ENCODE peak calls at places on chromosomes 11 and 22, in four cellular contexts. L, W, B and P are unnamed samples.

GRCh38 chr11:118873804-118874203 is 9.9 kb upstream of the CXCR5 start:
- DNase-seq in L (no peak), W (no peak), B (no peak), P (no peak)

GRCh38 chr11:76648929-76649328 is 21.6 kb downstream of the LRRC32 start:
- DNase-seq in L (no peak), W (no peak), B (no peak), P (no peak)

GRCh38 chr22:36897611-36898010 is 15.8 kb upstream of the CSF2RB start:
- DNase-seq in L (no peak), W (no peak), B (no peak), P (no peak)

GRCh38 chr22:36395922-36396321 is 8.2 kb upstream of the MYH9 start:
- DNase-seq in L (no peak), B (no peak), W (no peak), P (no peak)

GRCh38 chr11:83836883-83837654 is 550.9 kb upstream of the CCDC90B start:
- DNase-seq in B (peak; percentile 32), L (peak; percentile 38), W (peak; percentile 8), P (no peak)

GRCh38 chr11:86442420-86442819 is 67.7 kb downstream of the CCDC81 start:
- DNase-seq in L (no peak), W (no peak), B (no peak), P (no peak)

GRCh38 chr11:64360403-64360980 is 1.5 kb downstream of the RPS6KA4 start:
- DNase-seq in L (no peak), W (no peak), B (peak; percentile 48), P (no peak)

GRCh38 chr22:30074994-30075393 is 5.3 kb upstream of the HORMAD2 start:
- DNase-seq in B (no peak), W (no peak), L (no peak), P (no peak)

GRCh38 chr22:36741204-36741793 is 34.6 kb downstream of the IFT27 start:
- DNase-seq in W (no peak), B (no peak), L (no peak), P (peak; percentile 28)

GRCh38 chr11:29782447-29782846 is 234.4 kb downstream of the KCNA4 start:
- DNase-seq in L (no peak), W (no peak), B (no peak), P (no peak)

GRCh38 chr11:279966-280761 is 2.0 kb downstream of the NLRP6 start:
- DNase-seq in L (no peak), W (no peak), B (peak; percentile 61), P (no peak)

GRCh38 chr11:57546869-57547518 is 9.6 kb downstream of the SMTNL1 start:
- DNase-seq in W (no peak), B (peak; percentile 70), L (no peak), P (no peak)

GRCh38 chr11:101048479-101048878 is 81.1 kb downstream of the PGR start:
- DNase-seq in W (no peak), L (no peak), B (no peak), P (no peak)

GRCh38 chr11:60942207-60942606 is 9.8 kb downstream of the SLC15A3 start:
- DNase-seq in B (no peak), L (no peak), W (no peak), P (no peak)

GRCh38 chr11:28701760-28702449 is 593.7 kb downstream of the METTL15 start:
- DNase-seq in W (peak; percentile 4), L (peak; percentile 39), B (no peak), P (no peak)

GRCh38 chr11:57410287-57410686 is 16.6 kb downstream of the SLC43A3 start:
- DNase-seq in L (no peak), W (no peak), B (no peak), P (no peak)

GRCh38 chr11:126519653-126520573 is 164.4 kb downstream of the ST3GAL4 start:
- DNase-seq in B (no peak), W (no peak), L (no peak), P (no peak)

GRCh38 chr11:60924110-60924905 is at the start of gene TMEM132A:
- DNase-seq in L (no peak), B (peak; percentile 75), W (peak; percentile 53), P (no peak)

GRCh38 chr22:16131918-16132317 is 442.1 kb downstream of the POTEH start:
- DNase-seq in W (no peak), B (no peak), L (no peak), P (no peak)

GRCh38 chr11:19432370-19433163 is 191.8 kb upstream of the E2F8 start:
- DNase-seq in L (no peak), W (no peak), B (no peak), P (no peak)

GRCh38 chr11:13019313-13019712 is 10.2 kb downstream of the RASSF10 start:
- DNase-seq in L (no peak), B (no peak), W (no peak), P (no peak)

GRCh38 chr11:66459138-66459778 is 7.4 kb upstream of the PELI3 start:
- DNase-seq in B (no peak), L (no peak), W (no peak), P (no peak)

GRCh38 chr11:72224587-72225410 is at the start of gene INPPL1:
- DNase-seq in L (no peak), B (no peak), W (peak; percentile 65), P (peak; percentile 83)

GRCh38 chr11:77084581-77085191 is 17.9 kb downstream of the CAPN5 start:
- DNase-seq in L (no peak), B (no peak), W (no peak), P (no peak)

GRCh38 chr22:42610211-42610610 is 4.5 kb downstream of the POLDIP3 start:
- DNase-seq in W (no peak), B (no peak), L (no peak), P (no peak)

GRCh38 chr11:16173798-16174197 is 182.5 kb downstream of the SOX6 start:
- DNase-seq in L (no peak), W (no peak), B (no peak), P (no peak)

GRCh38 chr11:59611570-59612565 is 3.7 kb downstream of the OSBP start:
- DNase-seq in L (no peak), W (peak; percentile 9), B (no peak), P (no peak)

GRCh38 chr11:123719452-123719851 is 22.0 kb downstream of the ZNF202 start:
- DNase-seq in L (no peak), W (no peak), B (no peak), P (no peak)

GRCh38 chr11:32032478-32032877 is 58.4 kb upstream of the RCN1 start:
- DNase-seq in L (no peak), W (no peak), B (no peak), P (no peak)

GRCh38 chr11:50088231-50088630 is 55.6 kb downstream of the OR4C45 start:
- DNase-seq in L (no peak), B (no peak), W (no peak), P (no peak)

GRCh38 chr11:57567210-57567511 is 311 bp downstream of the UBE2L6 start:
- DNase-seq in W (no peak), L (no peak), B (no peak), P (no peak)

GRCh38 chr11:1382831-1383607 is 6.7 kb upstream of the BRSK2 start:
- DNase-seq in L (no peak), B (peak; percentile 86), W (peak; percentile 69), P (no peak)

GRCh38 chr11:132114185-132114584 is 743.8 kb downstream of the NTM start:
- DNase-seq in W (no peak), B (no peak), L (no peak), P (no peak)

GRCh38 chr11:57179701-57180100 is 2.1 kb upstream of the LRRC55 start:
- DNase-seq in B (no peak), L (no peak), W (no peak), P (no peak)

GRCh38 chr22:46087816-46088277 is 62.5 kb upstream of the PPARA start:
- DNase-seq in L (no peak), W (peak; percentile 85), B (no peak), P (no peak)

GRCh38 chr11:95338430-95338991 is 107.5 kb upstream of the SESN3 start:
- DNase-seq in B (no peak), W (peak; percentile 50), L (no peak), P (no peak)

GRCh38 chr11:69005631-69006368 is 7.2 kb downstream of the MRGPRF start:
- DNase-seq in L (no peak), B (no peak), W (no peak), P (no peak)
- TF ChIP-seq POLR2AphosphoS5 in L (no peak), B (no peak), W (no peak), P (peak; percentile 26)

DNA sequence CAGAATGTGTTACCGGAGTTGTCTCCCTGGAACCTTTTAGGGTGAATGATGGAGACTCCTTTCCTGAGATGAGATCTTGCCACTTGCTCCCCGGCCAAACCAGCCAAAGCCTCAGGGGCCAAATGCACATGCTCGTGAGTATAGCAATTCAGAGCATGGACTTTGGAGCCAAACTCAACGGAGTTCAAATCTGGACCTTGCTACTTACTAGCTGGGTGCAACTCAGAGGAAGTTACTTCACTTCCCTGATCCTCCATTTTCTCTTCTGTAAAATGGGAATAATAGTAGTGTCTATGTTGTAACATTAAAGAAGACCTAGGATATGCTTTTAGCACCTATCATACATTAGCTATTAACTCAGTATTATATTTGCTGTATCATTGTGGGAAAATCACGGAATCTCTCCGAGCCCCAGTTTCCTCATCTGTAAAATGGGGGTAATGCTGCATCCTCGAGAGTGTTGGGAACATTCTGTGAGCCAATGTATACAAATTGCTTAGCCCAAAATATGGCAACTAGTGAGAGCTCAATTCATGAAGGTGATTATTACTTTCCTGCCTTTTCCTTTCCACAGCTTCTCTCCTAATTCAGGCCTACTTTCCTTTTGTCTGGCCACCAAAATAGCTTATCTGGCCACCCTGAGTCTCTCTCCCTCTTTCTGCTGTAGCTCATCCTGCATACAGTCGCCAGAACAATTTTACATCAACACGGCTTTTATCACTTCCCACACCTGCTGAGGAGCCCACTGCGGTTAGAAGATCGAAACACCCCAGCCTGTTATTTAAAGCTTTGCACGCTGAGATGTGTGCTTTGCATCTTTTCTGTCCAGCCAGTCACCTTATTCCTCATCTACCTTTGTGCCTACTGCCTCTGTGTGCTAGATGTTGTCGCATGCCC is 96.3 kb downstream of the COMMD9 start:
- DNase-seq in B (peak; percentile 15), W (no peak), L (no peak), P (no peak)
- TF ChIP-seq POLR2AphosphoS5 in B (no peak), W (no peak), L (no peak), P (no peak)

GRCh38 chr11:116773203-116774112 is 671 bp upstream of the BUD13 start:
- DNase-seq in W (no peak), B (no peak), L (no peak), P (no peak)
- TF ChIP-seq POLR2AphosphoS5 in W (no peak), B (peak; percentile 17), L (peak; percentile 33), P (no peak)

GRCh38 chr11:114176321-114176720 is 116.8 kb downstream of the ZBTB16 start:
- DNase-seq in L (no peak), W (no peak), B (no peak), P (no peak)
- TF ChIP-seq POLR2AphosphoS5 in L (no peak), W (no peak), B (no peak), P (no peak)

DNA sequence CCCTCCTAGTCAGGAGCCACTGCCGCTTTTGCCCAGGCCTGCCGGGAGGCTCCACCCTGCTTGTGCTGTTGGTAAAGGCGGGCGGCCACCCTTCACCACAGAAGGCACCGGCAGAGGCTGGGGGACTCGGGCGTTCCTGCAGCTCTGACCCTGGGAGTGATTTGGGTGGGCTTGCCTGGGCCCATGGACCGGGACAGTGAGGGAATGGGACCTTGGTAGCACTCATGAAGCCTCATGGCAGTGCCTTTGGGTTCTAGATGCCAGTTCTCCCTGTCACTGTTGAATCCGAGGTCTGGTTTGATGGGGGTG is 4.4 kb downstream of the TPCN2 start:
- DNase-seq in W (no peak), L (no peak), B (no peak), P (no peak)
- TF ChIP-seq POLR2AphosphoS5 in W (no peak), L (no peak), B (no peak), P (no peak)